ENCODE peak calls at places on chromosomes 3 and 15, in seven cellular contexts. B is aorta, E is OCI-LY7, R is tibial nerve, Y is PC-3, D is Panc1, C is IMR-90. Q is an unnamed sample. For H3K4me1 and H3K9me3, the result is how much of the 10 kb centered on the place peaks cover.

GRCh38 chr3:194686414-194686815 is 732 bp downstream of the FAM43A start:
- DNase-seq in D (no peak), C (no peak), R (no peak), B (no peak), Y (no peak), E (no peak), Q (no peak)

GRCh38 chr3:24981309-24981708 is 446.8 kb upstream of the RARB start:
- DNase-seq in D (no peak), E (no peak), C (no peak), R (no peak), B (no peak), Y (no peak), Q (no peak)

GRCh38 chr3:177602601-177603136 is 405.4 kb upstream of the TBL1XR1 start:
- DNase-seq in Y (peak), B (no peak), C (peak), E (no peak), D (no peak), R (no peak), Q (no peak)

GRCh38 chr3:6125520-6125919 is 735.4 kb upstream of the GRM7 start:
- DNase-seq in D (no peak), C (no peak), R (no peak), Y (no peak), B (no peak), E (no peak), Q (no peak)

GRCh38 chr3:9098716-9099675 is 135.7 kb upstream of the RAD18 start:
- DNase-seq in B (no peak), R (no peak), D (no peak), C (no peak), E (no peak), Y (peak), Q (no peak)

GRCh38 chr15:68017221-68017620 is 36.9 kb upstream of the PIAS1 start:
- DNase-seq in D (no peak), Y (peak), B (no peak), E (no peak), R (no peak), C (no peak), Q (no peak)

GRCh38 chr15:28914483-28915023 is 28.8 kb downstream of the APBA2 start:
- DNase-seq in Y (no peak), R (no peak), E (no peak), C (no peak), B (no peak), D (no peak), Q (no peak)

GRCh38 chr3:196322-197153 is at the start of gene CHL1:
- DNase-seq in B (no peak), D (no peak), R (no peak), E (no peak), C (no peak), Y (no peak), Q (no peak)

GRCh38 chr3:64684715-64685261 is 3.0 kb downstream of the ADAMTS9 start:
- DNase-seq in Y (no peak), D (no peak), R (peak), E (no peak), B (peak), C (peak), Q (peak)

GRCh38 chr15:57307527-57308193 is 68.6 kb upstream of the CGNL1 start:
- DNase-seq in B (no peak), R (no peak), E (no peak), D (no peak), C (no peak), Y (peak), Q (no peak)

GRCh38 chr3:50687916-50688315 is 13.2 kb downstream of the DOCK3 start:
- DNase-seq in R (no peak), E (no peak), D (no peak), B (no peak), Y (no peak), C (no peak), Q (no peak)

GRCh38 chr3:81728766-81729544 is 32.5 kb downstream of the GBE1 start:
- DNase-seq in B (no peak), Y (peak), D (no peak), C (peak), E (no peak), R (no peak), Q (no peak)

GRCh38 chr15:47548986-47549385 is 168.3 kb upstream of the SEMA6D start:
- DNase-seq in D (no peak), B (no peak), Y (no peak), R (no peak), C (no peak), E (no peak), Q (no peak)

GRCh38 chr3:189685854-189686253 is 54.7 kb downstream of the TP63 start:
- DNase-seq in R (no peak), D (no peak), Y (peak), C (peak), E (no peak), B (no peak), Q (no peak)

GRCh38 chr3:184788751-184789150 is 23.2 kb upstream of the VPS8 start:
- DNase-seq in B (no peak), Y (peak), R (no peak), C (no peak), E (no peak), D (no peak), Q (peak)

GRCh38 chr3:142828703-142829304 is 60.1 kb downstream of the PCOLCE2 start:
- DNase-seq in E (peak), B (peak), R (peak), D (peak), Y (peak), C (peak), Q (peak)

GRCh38 chr3:84965141-84965540 is 6.4 kb downstream of the CADM2 start:
- DNase-seq in R (no peak), E (no peak), Y (peak), D (no peak), C (no peak), B (no peak), Q (no peak)

GRCh38 chr3:125108833-125109540 is 53.2 kb upstream of the HEG1 start:
- DNase-seq in B (no peak), C (no peak), E (no peak), R (no peak), Y (no peak), D (no peak), Q (no peak)

GRCh38 chr3:149523899-149524298 is 49.4 kb downstream of the TM4SF4 start:
- DNase-seq in R (no peak), C (no peak), D (no peak), B (no peak), Y (no peak), E (no peak), Q (no peak)

GRCh38 chr3:13115991-13116390 is 42.8 kb upstream of the IQSEC1 start:
- DNase-seq in C (no peak), E (no peak), Y (no peak), D (no peak), R (no peak), B (no peak), Q (no peak)

GRCh38 chr3:180359381-180360279 is 242.3 kb upstream of the TTC14 start:
- DNase-seq in R (no peak), Y (no peak), E (no peak), D (no peak), C (no peak), B (no peak), Q (no peak)

GRCh38 chr3:38646630-38647029 is 2.9 kb downstream of the SCN5A start:
- DNase-seq in C (peak), R (no peak), B (no peak), Y (peak), D (no peak), E (peak), Q (no peak)

GRCh38 chr3:57060089-57060829 is at the start of gene SPATA12:
- DNase-seq in E (no peak), R (peak), C (peak), B (peak), D (peak), Y (peak), Q (peak)

GRCh38 chr3:185076219-185076618 is 76.6 kb downstream of the C3orf70 start:
- DNase-seq in C (no peak), B (no peak), Y (no peak), R (no peak), E (no peak), D (no peak), Q (no peak)

GRCh38 chr15:42444415-42445063 is 46.4 kb downstream of the ZNF106 start:
- DNase-seq in Y (no peak), C (no peak), B (no peak), R (no peak), E (no peak), D (no peak), Q (no peak)

GRCh38 chr3:21515417-21515816 is 235.6 kb downstream of the ZNF385D start:
- DNase-seq in R (no peak), E (no peak), B (no peak), Y (no peak), D (no peak), C (no peak), Q (no peak)

GRCh38 chr15:48354694-48355303 is 23.6 kb downstream of the DUT start:
- DNase-seq in R (no peak), C (peak), Y (no peak), B (no peak), D (no peak), E (no peak), Q (no peak)

GRCh38 chr3:4695846-4696245 is 202.7 kb downstream of the ITPR1 start:
- DNase-seq in B (no peak), Y (peak), D (no peak), R (no peak), C (peak), E (no peak), Q (no peak)

GRCh38 chr15:72784233-72784876 is 797 bp upstream of the ADPGK start:
- DNase-seq in C (peak), D (peak), B (no peak), E (peak), R (peak), Y (peak), Q (peak)

GRCh38 chr15:66842710-66843441 is 140.8 kb downstream of the SMAD6 start:
- DNase-seq in D (no peak), B (peak), C (peak), E (no peak), R (peak), Y (peak), Q (peak)

DNA sequence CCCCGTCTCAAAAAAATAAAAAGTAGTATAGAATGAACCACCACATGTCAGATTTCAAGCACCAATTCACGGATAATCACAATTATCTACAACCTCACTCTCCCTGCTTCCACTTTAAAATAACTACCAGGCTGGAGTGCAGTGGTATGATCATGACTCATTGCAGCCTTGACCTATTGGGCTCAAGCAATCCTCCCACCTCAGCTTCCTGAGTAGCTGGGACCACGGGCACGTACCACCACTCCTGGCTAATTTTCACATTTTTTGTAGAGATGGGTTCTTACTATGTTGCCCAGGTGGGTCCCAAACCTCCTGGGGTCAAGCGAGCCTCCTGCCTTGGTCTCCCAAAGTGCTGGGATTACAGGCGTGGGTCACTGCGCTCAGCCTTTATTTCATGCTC is 38.1 kb upstream of the LDHAL6B start:
- DNase-seq in R (no peak), D (no peak), E (no peak), Y (peak), C (peak), B (no peak), Q (no peak)
- H3K4me1 ChIP-seq in R (under half), D (under half), E (under half), Y (under half), C (under half), B (under half), Q (under half)

GRCh38 chr3:90011596-90011995 is 904.2 kb downstream of the EPHA3 start:
- DNase-seq in C (no peak), Y (no peak), R (no peak), E (no peak), B (no peak), D (no peak), Q (no peak)

GRCh38 chr3:90010341-90010740 is 902.9 kb downstream of the EPHA3 start:
- DNase-seq in Y (peak), D (no peak), E (no peak), B (no peak), R (no peak), C (peak), Q (no peak)

GRCh38 chr3:90015688-90016356 is 908.4 kb downstream of the EPHA3 start:
- DNase-seq in C (peak), Y (peak), R (no peak), B (no peak), E (no peak), D (no peak), Q (no peak)

GRCh38 chr3:90011136-90011535 is 903.7 kb downstream of the EPHA3 start:
- DNase-seq in Y (no peak), D (no peak), B (no peak), C (no peak), E (no peak), R (no peak), Q (no peak)

DNA sequence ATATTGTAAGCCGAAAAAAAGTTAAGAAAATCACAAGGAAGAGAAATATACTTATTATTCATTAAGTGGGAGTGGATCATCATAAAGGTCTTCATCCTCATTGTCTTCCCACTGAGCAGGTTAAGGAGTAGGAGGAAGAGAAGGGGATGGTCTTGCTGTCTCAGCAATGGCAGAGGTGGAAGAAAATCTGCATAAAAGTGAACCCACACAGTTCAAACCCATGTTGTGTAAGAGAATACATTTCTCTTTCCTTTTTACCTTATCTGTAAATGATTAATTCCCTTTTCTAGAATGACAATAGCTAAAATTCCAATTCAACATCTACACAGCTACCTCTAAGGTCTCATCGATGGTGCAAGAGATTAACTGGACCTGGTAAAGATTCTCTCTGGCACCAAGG is 904.6 kb downstream of the EPHA3 start:
- DNase-seq in D (no peak), E (no peak), C (no peak), R (no peak), B (no peak), Y (no peak), Q (no peak)
- H3K9me3 ChIP-seq in D (under half), E (under half), C (under half), R (under half), B (under half), Y (under half), Q (under half)

GRCh38 chr15:69881310-69881660 is 216.4 kb downstream of the TLE3 start:
- DNase-seq in D (no peak), B (no peak), E (peak), C (no peak), R (no peak), Y (peak), Q (no peak)

GRCh38 chr15:69880616-69881309 is 217.0 kb downstream of the TLE3 start:
- DNase-seq in R (no peak), B (no peak), E (peak), D (no peak), C (no peak), Y (no peak), Q (no peak)

GRCh38 chr15:69881760-69882159 is 216.0 kb downstream of the TLE3 start:
- DNase-seq in R (no peak), C (no peak), E (peak), D (no peak), B (no peak), Y (no peak), Q (no peak)

GRCh38 chr15:69885182-69886041 is 212.3 kb downstream of the TLE3 start:
- DNase-seq in R (no peak), B (no peak), C (no peak), E (no peak), Y (no peak), D (no peak), Q (no peak)

DNA sequence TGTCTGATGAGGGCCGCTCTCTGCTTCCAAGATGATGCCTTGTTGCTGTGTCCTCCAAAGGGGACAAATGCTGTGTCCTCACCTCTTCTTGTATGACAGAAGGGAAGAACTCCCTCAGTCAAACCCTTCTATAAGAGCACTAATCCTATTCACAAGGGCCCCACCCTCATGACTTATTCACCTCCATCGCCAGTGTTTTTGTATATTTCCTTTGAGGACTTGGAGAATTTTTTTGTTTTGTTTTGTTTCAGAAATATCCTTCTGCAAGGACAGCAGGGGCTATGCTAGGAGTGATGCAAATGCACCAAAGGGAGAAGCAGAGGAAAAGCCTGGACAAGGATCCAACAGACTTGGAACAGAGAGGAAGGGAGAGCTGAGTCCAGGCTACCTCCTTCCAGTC is 214.4 kb downstream of the TLE3 start:
- DNase-seq in C (no peak), E (no peak), Y (no peak), B (no peak), R (no peak), D (no peak), Q (no peak)
- H3K4me1 ChIP-seq in C (under half), E (half or more), Y (under half), B (under half), R (under half), D (under half), Q (under half)

DNA sequence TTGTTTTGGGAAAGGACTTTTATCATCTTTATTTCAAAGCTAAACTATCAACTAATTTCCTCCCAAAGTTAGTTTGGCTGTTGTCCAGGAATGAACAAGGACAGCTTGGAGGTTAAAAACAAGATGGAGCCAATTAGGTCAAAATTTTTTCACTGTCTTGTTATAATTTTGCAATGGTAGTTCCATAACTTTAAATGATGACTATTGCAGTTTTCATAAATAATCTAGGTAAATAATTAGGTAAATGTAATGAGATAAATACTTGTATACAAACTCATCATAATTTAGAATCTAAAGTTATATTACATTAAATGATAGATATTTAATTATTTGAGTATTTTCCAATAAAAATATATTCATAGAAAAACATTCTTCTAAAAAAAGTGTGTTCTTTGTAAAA is 68.3 kb upstream of the DAZL start:
- DNase-seq in Y (no peak), B (no peak), R (no peak), D (no peak), E (no peak), C (no peak), Q (no peak)
- H3K9me3 ChIP-seq in Y (under half), B (under half), R (under half), D (under half), E (under half), C (under half), Q (under half)

GRCh38 chr3:171977860-171978259 is 61.5 kb upstream of the FNDC3B start:
- DNase-seq in B (no peak), D (no peak), R (no peak), Y (no peak), C (no peak), E (peak), Q (no peak)

GRCh38 chr3:171976526-171976925 is 62.9 kb upstream of the FNDC3B start:
- DNase-seq in Y (peak), D (no peak), R (no peak), E (no peak), B (no peak), C (peak), Q (no peak)

GRCh38 chr3:171979081-171979480 is 60.3 kb upstream of the FNDC3B start:
- DNase-seq in D (no peak), Y (no peak), R (no peak), B (no peak), E (no peak), C (no peak), Q (no peak)

GRCh38 chr3:171977426-171977825 is 62.0 kb upstream of the FNDC3B start:
- DNase-seq in C (no peak), R (no peak), E (no peak), B (no peak), D (no peak), Y (no peak), Q (no peak)

GRCh38 chr3:171978390-171978789 is 61.0 kb upstream of the FNDC3B start:
- DNase-seq in D (no peak), R (no peak), B (no peak), C (no peak), E (no peak), Y (no peak), Q (no peak)
- H3K4me1 ChIP-seq in D (under half), R (under half), B (under half), C (under half), E (under half), Y (under half), Q (under half)

DNA sequence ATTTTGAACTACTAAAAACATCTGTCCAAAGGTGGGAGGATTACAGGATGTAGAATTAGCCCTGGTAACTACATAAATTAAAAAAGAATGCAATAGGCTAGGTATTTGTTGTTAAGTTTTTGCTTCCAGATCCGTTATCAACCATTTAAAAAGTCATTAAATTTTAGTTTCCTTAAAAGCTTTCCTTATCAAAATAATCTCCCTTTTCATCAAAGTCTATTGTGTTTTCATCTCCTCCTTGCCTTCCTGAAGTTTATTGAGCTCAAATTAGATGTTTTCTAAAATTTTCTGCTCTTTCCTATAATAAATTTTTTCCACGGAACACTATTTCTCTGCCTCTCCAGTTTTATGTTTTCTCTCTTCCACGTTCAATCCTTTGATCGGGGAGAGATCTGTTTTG is 108.6 kb downstream of the MEX3B start:
- DNase-seq in D (no peak), Y (no peak), R (no peak), B (no peak), E (no peak), C (no peak), Q (no peak)
- H3K9me3 ChIP-seq in D (under half), Y (under half), R (under half), B (under half), E (under half), C (under half), Q (under half)

DNA sequence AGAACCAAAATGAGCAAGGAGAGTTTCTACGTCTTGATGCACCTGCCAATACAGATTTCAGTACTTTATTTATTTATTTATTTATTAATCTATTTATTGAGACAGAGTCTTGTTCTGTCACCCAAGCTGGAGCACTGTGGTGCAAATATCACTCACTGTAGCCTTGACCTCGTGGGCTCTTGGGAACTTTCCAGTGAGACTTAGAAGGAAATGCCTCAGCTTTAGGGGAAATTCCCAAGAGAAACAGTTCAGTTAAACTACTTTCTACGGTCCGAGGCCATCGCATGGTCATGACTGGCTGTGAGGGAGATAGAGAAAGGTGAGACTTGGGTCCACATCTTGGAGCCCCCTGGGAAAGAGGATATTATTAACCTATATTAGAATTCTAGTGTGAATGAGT is 47.0 kb upstream of the HERC1 start:
- DNase-seq in E (no peak), C (peak), D (no peak), B (no peak), R (no peak), Y (no peak), Q (no peak)
- H3K4me1 ChIP-seq in E (under half), C (under half), D (under half), B (under half), R (under half), Y (under half), Q (under half)

Q was measured in gastrocnemius medialis.